ENCODE peak calls at places on chromosomes 3 and 15, in eight cellular contexts. B is uterus, U is coronary artery, H is foreskin keratinocyte, I is fibroblast of lung, G is cardiac muscle cell, W is lower lobe of right lung, R is Peyer's patch. Q is an unnamed sample.
A peak's percentile ranks its signal among the peaks of the same experiment; 100 is the strongest.

GRCh38 chr3:9704343-9705322 is 1.0 kb downstream of the CPNE9 start:
- DNase-seq in G (peak; percentile 43), I (peak; percentile 23), U (no peak), B (peak; percentile 32), W (peak; percentile 52), R (no peak), H (no peak), Q (no peak)

GRCh38 chr3:26118165-26118564 is 328.3 kb downstream of the OXSM start:
- DNase-seq in R (no peak), B (no peak), G (no peak), U (no peak), I (no peak), H (no peak), W (no peak), Q (peak; percentile 86)

GRCh38 chr3:53223541-53223966 is 32.3 kb downstream of the TKT start:
- DNase-seq in B (no peak), W (no peak), R (no peak), G (no peak), H (no peak), U (no peak), I (no peak), Q (no peak)

GRCh38 chr15:36903922-36904479 is 196.3 kb downstream of the MEIS2 start:
- DNase-seq in W (no peak), I (peak; percentile 50), R (no peak), H (peak; percentile 77), G (no peak), U (no peak), B (no peak), Q (no peak)

GRCh38 chr3:117657278-117657677 is 947.7 kb downstream of the TUSC7 start:
- DNase-seq in H (no peak), I (no peak), B (no peak), R (no peak), W (no peak), G (no peak), U (no peak), Q (no peak)

GRCh38 chr15:48674876-48675275 is 29.4 kb upstream of the FBN1 start:
- DNase-seq in G (peak; percentile 64), U (no peak), I (peak; percentile 80), R (no peak), B (no peak), W (no peak), H (no peak), Q (no peak)

GRCh38 chr3:123275691-123276090 is 73.9 kb downstream of the SEC22A start:
- DNase-seq in B (no peak), U (no peak), I (peak; percentile 34), W (no peak), G (no peak), H (no peak), R (no peak), Q (no peak)

GRCh38 chr15:35533130-35534110 is 12.5 kb downstream of the DPH6 start:
- DNase-seq in R (no peak), I (peak; percentile 80), B (no peak), H (no peak), W (no peak), G (no peak), U (no peak), Q (no peak)

GRCh38 chr3:172260381-172260780 is 187.9 kb downstream of the GHSR start:
- DNase-seq in W (no peak), U (no peak), G (peak; percentile 62), H (no peak), B (no peak), I (peak; percentile 86), R (no peak), Q (no peak)

GRCh38 chr15:66886241-66886675 is 179.1 kb upstream of the SMAD3 start:
- DNase-seq in B (no peak), H (no peak), U (peak; percentile 41), W (no peak), R (no peak), G (no peak), I (no peak), Q (no peak)

GRCh38 chr3:153130312-153130977 is 31.6 kb upstream of the RAP2B start:
- DNase-seq in I (peak; percentile 85), G (peak; percentile 57), H (no peak), R (no peak), U (no peak), W (no peak), B (no peak), Q (no peak)

GRCh38 chr3:128296469-128297251 is 143.4 kb downstream of the EEFSEC start:
- DNase-seq in H (no peak), U (peak; percentile 66), I (no peak), B (peak; percentile 12), W (no peak), R (no peak), G (no peak), Q (no peak)

GRCh38 chr15:63173116-63173470 is 15.8 kb upstream of the RPS27L start:
- DNase-seq in I (no peak), G (no peak), B (no peak), W (no peak), U (no peak), H (no peak), R (no peak), Q (no peak)

GRCh38 chr3:42094128-42094527 is 3.0 kb downstream of the TRAK1 start:
- DNase-seq in H (no peak), B (no peak), G (no peak), W (no peak), U (no peak), R (no peak), I (no peak), Q (no peak)

GRCh38 chr15:35514759-35515158 is 31.2 kb downstream of the DPH6 start:
- DNase-seq in U (no peak), I (peak; percentile 69), H (no peak), B (no peak), R (no peak), W (no peak), G (peak; percentile 14), Q (no peak)

GRCh38 chr15:74420193-74420905 is 13.4 kb downstream of the SEMA7A start:
- DNase-seq in I (peak; percentile 65), R (no peak), H (no peak), W (no peak), U (no peak), B (no peak), G (no peak), Q (no peak)
- H3K27ac ChIP-seq in I (peak overlapping the region; percentile 2), R (no peak overlapping the region), H (no peak overlapping the region), W (no peak overlapping the region), U (peak overlapping the region; percentile 14), B (no peak overlapping the region), G (peak overlapping the region; percentile 87), Q (no peak overlapping the region)

GRCh38 chr3:15113884-15114283 is 14.9 kb upstream of the RBSN start:
- DNase-seq in R (no peak), I (no peak), B (no peak), U (no peak), G (no peak), H (no peak), W (no peak), Q (no peak)
- H3K27ac ChIP-seq in R (no peak overlapping the region), I (no peak overlapping the region), B (no peak overlapping the region), U (no peak overlapping the region), G (no peak overlapping the region), H (no peak overlapping the region), W (no peak overlapping the region), Q (no peak overlapping the region)

DNA sequence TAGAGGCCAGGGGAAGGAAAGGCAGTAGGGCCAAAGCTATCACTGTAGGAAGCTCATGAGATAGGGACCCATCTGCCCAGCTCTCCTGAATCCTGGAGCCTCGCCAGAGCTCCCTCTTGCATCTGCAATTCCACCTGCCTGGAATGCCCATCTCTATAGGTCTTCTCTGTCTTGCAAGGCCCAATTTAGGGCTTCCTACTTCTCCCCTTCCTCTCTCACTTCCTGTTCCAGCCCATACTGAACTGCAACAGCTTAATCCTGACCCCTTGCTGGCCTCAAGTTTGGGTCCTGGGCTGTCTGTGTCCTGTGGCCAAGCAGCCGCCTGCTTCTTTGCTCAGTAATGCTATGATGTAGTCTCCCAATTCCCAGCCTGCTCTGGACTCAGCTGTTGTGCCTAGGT is 3.6 kb upstream of the PTPN23 start:
- DNase-seq in W (no peak), I (no peak), H (no peak), R (no peak), G (no peak), U (no peak), B (no peak), Q (peak; percentile 57)
- H3K27ac ChIP-seq in W (no peak overlapping the region), I (no peak overlapping the region), H (no peak overlapping the region), R (no peak overlapping the region), G (no peak overlapping the region), U (no peak overlapping the region), B (no peak overlapping the region), Q (no peak overlapping the region)

GRCh38 chr3:88149146-88149515 is 628 bp upstream of the C3orf38 start:
- DNase-seq in U (no peak), R (no peak), B (no peak), W (no peak), I (no peak), G (no peak), H (peak; percentile 13), Q (no peak)

GRCh38 chr3:88150371-88150770 is 612 bp downstream of the C3orf38 start:
- DNase-seq in I (peak; percentile 13), U (no peak), H (no peak), W (no peak), R (no peak), B (no peak), G (peak; percentile 25), Q (peak; percentile 80)

GRCh38 chr3:88149516-88150362 is at the start of gene C3orf38:
- DNase-seq in G (peak; percentile 94), U (peak; percentile 91), W (peak; percentile 90), H (peak; percentile 89), R (peak; percentile 86), B (peak; percentile 84), I (peak; percentile 93), Q (peak; percentile 96)

GRCh38 chr3:88151358-88151757 is 1.6 kb downstream of the C3orf38 start:
- DNase-seq in W (no peak), B (no peak), R (no peak), I (peak; percentile 29), U (no peak), H (no peak), G (no peak), Q (peak; percentile 56)

DNA sequence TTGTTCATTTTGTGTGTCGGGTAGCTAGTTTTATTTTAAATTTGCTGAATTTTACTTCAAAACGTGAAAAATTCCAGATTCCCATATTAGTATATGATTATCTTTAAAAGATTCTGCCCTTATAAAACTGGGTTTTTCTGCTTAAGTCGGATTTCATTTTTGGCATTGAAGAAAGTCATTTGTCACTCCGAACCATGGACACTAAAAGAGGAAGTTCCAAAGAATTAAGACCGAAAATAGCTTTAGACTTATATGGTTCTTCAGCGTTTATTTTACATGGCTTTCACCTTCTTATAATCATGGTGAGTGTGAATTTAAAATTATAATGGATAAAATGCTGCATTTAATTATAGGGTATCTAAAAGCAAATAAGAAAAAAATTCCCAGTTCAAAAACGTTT is 1.0 kb downstream of the C3orf38 start:
- DNase-seq in W (no peak), G (no peak), I (no peak), H (no peak), R (no peak), U (no peak), B (no peak), Q (peak; percentile 71)
- H3K27ac ChIP-seq in W (peak overlapping the region; percentile 95), G (peak overlapping the region; percentile 83), I (peak overlapping the region; percentile 94), H (peak overlapping the region; percentile 75), R (peak overlapping the region; percentile 96), U (peak overlapping the region; percentile 30), B (peak overlapping the region; percentile 96), Q (peak overlapping the region; percentile 85)

Q was measured in Karpas-422.